ENCODE peak calls at places on chromosomes 6 and 20, in seven cellular contexts. F is astrocyte of the cerebellum, K is fibroblast of lung, Q is thoracic aorta, B is fibroblast of mammary gland, Z is upper lobe of right lung, C is RWPE1. G is an unnamed sample.
A peak's percentile ranks its signal among the peaks of the same experiment; 100 is the strongest.

GRCh38 chr6:150902142-150902800 is 36.8 kb downstream of the MTHFD1L start:
- DNase-seq in F (no peak), K (peak; percentile 45), Q (no peak), B (peak; percentile 47), Z (no peak), C (no peak), G (no peak)

GRCh38 chr20:38373231-38373867 is 27.1 kb downstream of the LBP start:
- DNase-seq in F (no peak), K (no peak), Q (no peak), B (no peak), Z (no peak), C (no peak), G (no peak)

GRCh38 chr20:37786043-37786442 is 92.2 kb downstream of the CTNNBL1 start:
- DNase-seq in F (no peak), K (no peak), Q (no peak), B (no peak), Z (no peak), C (no peak), G (no peak)

GRCh38 chr6:75349262-75349984 is 64.8 kb upstream of the TMEM30A start:
- DNase-seq in F (peak; percentile 12), K (peak; percentile 22), Q (no peak), B (peak; percentile 21), Z (peak; percentile 76), C (no peak), G (no peak)

GRCh38 chr20:14521436-14521835 is 184.0 kb upstream of the FLRT3 start:
- DNase-seq in F (no peak), K (peak; percentile 9), Q (no peak), B (peak; percentile 29), Z (no peak), C (peak; percentile 57), G (no peak)

GRCh38 chr6:15522427-15522826 is 140.4 kb downstream of the DTNBP1 start:
- DNase-seq in F (no peak), K (no peak), Q (no peak), B (no peak), Z (peak; percentile 43), C (no peak), G (no peak)

GRCh38 chr6:137248702-137249101 is 29.5 kb upstream of the IFNGR1 start:
- DNase-seq in F (no peak), K (no peak), Q (no peak), B (no peak), Z (no peak), C (no peak), G (no peak)

GRCh38 chr6:47144306-47144705 is 102.2 kb upstream of the ADGRF1 start:
- DNase-seq in F (no peak), K (peak; percentile 90), Q (no peak), B (peak; percentile 96), Z (no peak), C (no peak), G (no peak)

GRCh38 chr20:40536866-40537265 is 152.2 kb downstream of the MAFB start:
- DNase-seq in F (no peak), K (no peak), Q (no peak), B (peak; percentile 64), Z (no peak), C (no peak), G (no peak)

GRCh38 chr6:100121854-100122609 is 128.0 kb upstream of the MCHR2 start:
- DNase-seq in F (no peak), K (no peak), Q (no peak), B (peak; percentile 22), Z (no peak), C (no peak), G (no peak)

GRCh38 chr20:34922654-34923381 is 32.8 kb downstream of the GSS start:
- DNase-seq in F (peak; percentile 71), K (peak; percentile 79), Q (peak; percentile 11), B (peak; percentile 81), Z (no peak), C (peak; percentile 99), G (no peak)

GRCh38 chr20:49103019-49103418 is 56.9 kb downstream of the CSE1L start:
- DNase-seq in F (no peak), K (no peak), Q (no peak), B (no peak), Z (no peak), C (no peak), G (no peak)

GRCh38 chr6:134035823-134036296 is 16.6 kb downstream of the SLC2A12 start:
- DNase-seq in F (peak; percentile 58), K (peak; percentile 59), Q (no peak), B (peak; percentile 40), Z (no peak), C (peak; percentile 58), G (no peak)

GRCh38 chr6:7073810-7074525 is 33.8 kb upstream of the RREB1 start:
- DNase-seq in F (no peak), K (no peak), Q (no peak), B (no peak), Z (peak; percentile 73), C (no peak), G (no peak)

GRCh38 chr6:157298325-157298724 is 25.0 kb downstream of the TMEM242 start:
- DNase-seq in F (no peak), K (no peak), Q (no peak), B (no peak), Z (no peak), C (peak; percentile 34), G (no peak)

GRCh38 chr6:168370310-168370991 is 50.9 kb upstream of the DACT2 start:
- DNase-seq in F (no peak), K (no peak), Q (no peak), B (peak; percentile 33), Z (peak; percentile 84), C (peak; percentile 73), G (peak; percentile 92)

GRCh38 chr20:21516861-21517565 is 3.1 kb upstream of the NKX2-2 start:
- DNase-seq in F (no peak), K (no peak), Q (no peak), B (no peak), Z (no peak), C (no peak), G (no peak)

GRCh38 chr6:110682460-110682853 is 132.8 kb downstream of the CDK19 start:
- DNase-seq in F (peak; percentile 73), K (peak; percentile 87), Q (peak; percentile 53), B (peak; percentile 87), Z (no peak), C (peak; percentile 52), G (no peak)

GRCh38 chr20:10863337-10864060 is 189.7 kb upstream of the JAG1 start:
- DNase-seq in F (peak; percentile 81), K (peak; percentile 89), Q (no peak), B (peak; percentile 86), Z (no peak), C (peak; percentile 38), G (no peak)

GRCh38 chr20:51372176-51372803 is 170.2 kb downstream of the NFATC2 start:
- DNase-seq in F (peak; percentile 60), K (peak; percentile 71), Q (no peak), B (peak; percentile 72), Z (peak; percentile 71), C (peak; percentile 98), G (no peak)

GRCh38 chr6:161354241-161354840 is 80.5 kb upstream of the AGPAT4 start:
- DNase-seq in F (no peak), K (no peak), Q (no peak), B (no peak), Z (no peak), C (no peak), G (no peak)

GRCh38 chr20:10067305-10067704 is 32.5 kb downstream of the ANKEF1 start:
- DNase-seq in F (no peak), K (no peak), Q (no peak), B (peak; percentile 32), Z (no peak), C (no peak), G (no peak)

GRCh38 chr6:137531376-137532092 is 37.3 kb upstream of the OLIG3 start:
- DNase-seq in F (no peak), K (no peak), Q (no peak), B (no peak), Z (no peak), C (no peak), G (no peak)

GRCh38 chr6:89369009-89369408 is 16.5 kb upstream of the UBE2J1 start:
- DNase-seq in F (no peak), K (peak; percentile 59), Q (no peak), B (peak; percentile 60), Z (peak; percentile 72), C (peak; percentile 60), G (no peak)

GRCh38 chr6:16154904-16155303 is 26.0 kb downstream of the MYLIP start:
- DNase-seq in F (peak; percentile 88), K (peak; percentile 66), Q (no peak), B (peak; percentile 86), Z (no peak), C (no peak), G (no peak)

GRCh38 chr20:4344660-4345059 is 329.3 kb upstream of the RNF24 start:
- DNase-seq in F (peak; percentile 53), K (peak; percentile 81), Q (no peak), B (no peak), Z (no peak), C (no peak), G (no peak)

GRCh38 chr6:119541132-119541905 is 191.8 kb upstream of the MAN1A1 start:
- DNase-seq in F (peak; percentile 98), K (peak; percentile 100), Q (no peak), B (peak; percentile 100), Z (no peak), C (peak; percentile 85), G (no peak)

DNA sequence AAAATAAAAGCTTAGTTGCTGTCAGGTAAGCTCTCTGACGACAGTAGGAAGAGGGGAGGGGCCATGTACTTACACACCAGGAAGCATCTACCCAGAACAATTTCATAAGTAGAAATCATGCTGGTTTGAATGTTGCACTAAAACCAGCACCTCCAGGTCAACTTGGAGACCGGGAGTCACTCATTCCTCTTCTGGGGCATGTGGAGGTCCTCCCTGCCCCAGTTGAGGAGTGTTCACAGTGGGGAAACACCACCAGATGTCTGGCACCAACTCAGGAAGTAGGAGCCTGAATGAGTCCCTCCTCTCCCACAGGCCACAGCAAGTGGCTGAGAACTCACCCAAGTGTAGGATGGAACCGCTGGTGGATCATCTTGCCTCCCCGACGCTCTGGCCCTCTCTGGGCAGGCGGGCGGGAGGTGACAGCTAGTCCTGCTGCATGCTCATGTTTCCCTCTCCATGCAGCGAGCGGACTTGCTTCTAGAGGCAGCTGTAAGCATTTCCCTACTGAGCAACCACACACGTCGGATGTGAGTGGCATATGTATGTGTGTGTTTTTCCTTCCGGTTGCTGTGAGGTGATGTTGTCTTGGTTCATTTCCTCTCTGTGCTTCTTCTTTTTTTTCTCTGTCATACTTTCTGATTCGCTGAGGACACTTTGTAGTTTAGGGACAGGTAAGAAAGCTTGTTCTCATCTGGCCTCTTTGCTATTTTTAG is 149.5 kb upstream of the NEDD9 start:
- DNase-seq in F (no peak), K (no peak), Q (no peak), B (no peak), Z (peak; percentile 67), C (no peak), G (no peak)
- TF ChIP-seq CTCF in F (no peak), K (no peak), Q (no peak), B (no peak), Z (no peak), C (no peak), G (no peak)

GRCh38 chr6:43668151-43669028 is 19.2 kb downstream of the MRPS18A start:
- DNase-seq in F (no peak), K (peak; percentile 54), Q (no peak), B (peak; percentile 49), Z (peak; percentile 76), C (no peak), G (no peak)
- TF ChIP-seq CTCF in F (peak; percentile 51), K (peak; percentile 52), Q (peak; percentile 43), B (peak; percentile 51), Z (peak; percentile 59), C (no peak), G (peak; percentile 78)

GRCh38 chr6:45148711-45149341 is 179.3 kb upstream of the RUNX2 start:
- DNase-seq in F (peak; percentile 1), K (peak; percentile 74), Q (no peak), B (peak; percentile 81), Z (no peak), C (no peak), G (no peak)
- TF ChIP-seq CTCF in F (no peak), K (no peak), Q (no peak), B (no peak), Z (no peak), C (no peak), G (no peak)

GRCh38 chr20:62368629-62369507 is 1.8 kb upstream of the LAMA5 start:
- DNase-seq in F (no peak), K (peak; percentile 66), Q (no peak), B (peak; percentile 62), Z (no peak), C (peak; percentile 84), G (no peak)
- TF ChIP-seq CTCF in F (peak; percentile 34), K (no peak), Q (peak; percentile 48), B (peak; percentile 32), Z (peak; percentile 45), C (peak; percentile 59), G (peak; percentile 79)

G was measured in chondrocyte.